ENCODE peak calls at places on chromosome 13, in four cellular contexts. S is K562, N is GM12878, H is H1. B is an unnamed sample.

GRCh38 chr13:107644136-107644535 is 571.2 kb downstream of the LIG4 start:
- DNase-seq in S (no peak), N (no peak), H (no peak), B (no peak)

GRCh38 chr13:33723772-33724435 is 94.0 kb upstream of the RFC3 start:
- DNase-seq in H (peak; percentile 63), N (peak; percentile 86), S (peak; percentile 20), B (peak; percentile 66)

GRCh38 chr13:110560606-110561334 is 752 bp downstream of the RAB20 start:
- DNase-seq in N (no peak), H (no peak), S (peak; percentile 35), B (peak; percentile 71)

GRCh38 chr13:110528911-110529310 is 32.6 kb downstream of the RAB20 start:
- DNase-seq in N (no peak), H (no peak), S (no peak), B (no peak)

GRCh38 chr13:44516771-44517170 is 59.4 kb downstream of the TSC22D1 start:
- DNase-seq in H (no peak), S (no peak), N (no peak), B (no peak)

GRCh38 chr13:111913790-111914189 is 153.2 kb upstream of the SOX1 start:
- DNase-seq in S (no peak), N (no peak), H (no peak), B (no peak)

GRCh38 chr13:104869501-104869900 is 1666.0 kb downstream of the EFNB2 start:
- DNase-seq in S (no peak), H (no peak), N (no peak), B (no peak)

GRCh38 chr13:22793598-22794134 is 387.1 kb upstream of the SGCG start:
- DNase-seq in S (no peak), N (no peak), H (no peak), B (no peak)

GRCh38 chr13:35496761-35497386 is 20.4 kb upstream of the MAB21L1 start:
- DNase-seq in H (no peak), S (no peak), N (no peak), B (no peak)

GRCh38 chr13:112849500-112849899 is 119.5 kb upstream of the MCF2L start:
- DNase-seq in H (no peak), S (no peak), N (no peak), B (peak; percentile 49)

GRCh38 chr13:33349314-33349995 is 63.9 kb upstream of the STARD13 start:
- DNase-seq in H (no peak), N (no peak), S (no peak), B (no peak)

GRCh38 chr13:113083402-113084061 is 22.1 kb upstream of the F7 start:
- DNase-seq in N (no peak), S (no peak), H (no peak), B (no peak)

GRCh38 chr13:97945792-97946419 is 7.6 kb upstream of the IPO5 start:
- DNase-seq in S (no peak), H (no peak), N (no peak), B (no peak)

GRCh38 chr13:31072041-31072440 is 89.7 kb downstream of the HSPH1 start:
- DNase-seq in S (no peak), H (no peak), N (no peak), B (no peak)

GRCh38 chr13:39266426-39266825 is 228.2 kb downstream of the NHLRC3 start:
- DNase-seq in H (no peak), S (no peak), N (no peak), B (no peak)

GRCh38 chr13:72397265-72397664 is 330.2 kb downstream of the MZT1 start:
- DNase-seq in H (no peak), N (no peak), S (no peak), B (no peak)

GRCh38 chr13:77980592-77980991 is 62.0 kb upstream of the EDNRB start:
- DNase-seq in H (no peak), N (no peak), S (no peak), B (no peak)

GRCh38 chr13:111005364-111005763 is 90.5 kb upstream of the ANKRD10 start:
- DNase-seq in N (no peak), S (no peak), H (no peak), B (no peak)

GRCh38 chr13:27080018-27080948 is 91.3 kb downstream of the USP12 start:
- DNase-seq in N (no peak), S (no peak), H (no peak), B (no peak)

GRCh38 chr13:30787747-30788535 is 52.6 kb downstream of the ALOX5AP start:
- DNase-seq in H (no peak), S (no peak), N (no peak), B (no peak)

GRCh38 chr13:27599845-27600553 is 20.3 kb downstream of the LNX2 start:
- DNase-seq in N (no peak), S (peak; percentile 20), H (no peak), B (peak; percentile 17)

GRCh38 chr13:109844396-109844795 is 58.0 kb upstream of the IRS2 start:
- DNase-seq in S (no peak), N (no peak), H (no peak), B (no peak)

GRCh38 chr13:113975416-113975815 is 1.5 kb upstream of the C13orf46 start:
- DNase-seq in S (no peak), H (no peak), N (no peak), B (no peak)

GRCh38 chr13:24076124-24076523 is 84.4 kb upstream of the SPATA13 start:
- DNase-seq in H (no peak), S (no peak), N (no peak), B (no peak)

GRCh38 chr13:113366031-113366588 is 2.2 kb upstream of the GRTP1 start:
- DNase-seq in S (peak; percentile 25), H (peak; percentile 50), N (no peak), B (no peak)

GRCh38 chr13:26584713-26585112 is 27.2 kb downstream of the WASF3 start:
- DNase-seq in H (no peak), S (no peak), N (no peak), B (no peak)

GRCh38 chr13:19685034-19685433 is 51.6 kb downstream of the MPHOSPH8 start:
- DNase-seq in N (no peak), S (no peak), H (no peak), B (no peak)

GRCh38 chr13:73602295-73602694 is 531.9 kb downstream of the KLF12 start:
- DNase-seq in H (no peak), N (no peak), S (peak; percentile 3), B (no peak)

GRCh38 chr13:75587679-75588078 is 38.1 kb downstream of the UCHL3 start:
- DNase-seq in S (no peak), H (no peak), N (no peak), B (no peak)

GRCh38 chr13:37753776-37754175 is 115.8 kb downstream of the TRPC4 start:
- DNase-seq in H (no peak), N (no peak), S (no peak), B (no peak)
- TF ChIP-seq YY1 in H (no peak), N (no peak), S (no peak), B (no peak)

DNA sequence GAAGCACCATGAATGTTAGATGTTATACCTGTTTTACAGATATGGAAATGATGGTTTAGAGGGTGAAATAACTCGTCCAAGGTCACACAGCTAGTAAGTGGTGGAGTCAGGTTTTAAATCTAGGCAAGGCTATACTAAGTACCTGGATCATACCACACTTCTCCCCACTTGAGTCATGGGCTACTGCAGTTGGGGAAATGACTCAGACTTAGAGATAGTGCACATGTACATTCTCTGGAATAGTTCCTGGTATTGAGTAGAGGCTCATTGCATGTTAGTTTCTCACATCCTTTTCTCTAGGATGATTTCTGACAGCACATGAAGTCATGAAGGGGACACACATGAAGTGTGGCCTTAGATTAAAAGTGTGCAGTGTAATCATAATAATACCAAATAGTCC is 76.2 kb upstream of the TNFSF11 start:
- DNase-seq in S (no peak), N (peak; percentile 88), H (no peak), B (no peak)
- TF ChIP-seq NRF1 in S (no peak), N (no peak), H (no peak), B (no peak)

GRCh38 chr13:48570225-48570828 is 37.4 kb upstream of the RCBTB2 start:
- DNase-seq in N (no peak), H (no peak), S (peak; percentile 14), B (no peak)
- TF ChIP-seq YY1 in N (no peak), H (no peak), S (no peak), B (no peak)

DNA sequence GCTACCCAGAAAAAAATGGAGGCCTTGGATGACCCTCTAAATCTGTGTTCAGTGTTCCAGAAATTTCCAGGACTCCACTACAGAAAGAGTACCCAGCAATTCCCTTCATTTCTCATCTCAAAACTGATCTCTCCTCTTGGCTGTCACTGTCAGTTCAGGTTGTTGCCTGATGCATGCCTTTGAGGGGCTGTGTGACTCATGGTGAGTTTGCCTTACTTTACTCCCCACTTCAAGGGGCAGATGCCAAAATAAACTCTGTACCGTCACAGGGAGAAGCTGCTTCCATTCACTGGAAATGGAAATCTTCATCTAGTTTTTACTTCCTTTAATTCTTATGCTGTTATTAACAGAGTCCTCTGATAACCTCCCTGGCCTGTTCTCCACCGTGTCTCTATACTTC is 1075.0 kb downstream of the DIAPH3 start:
- DNase-seq in N (no peak), S (no peak), H (no peak), B (no peak)
- TF ChIP-seq NRF1 in N (no peak), S (no peak), H (no peak), B (no peak)

GRCh38 chr13:51746802-51747201 is 57.2 kb downstream of the DHRS12 start:
- DNase-seq in S (no peak), N (no peak), H (no peak), B (no peak)
- TF ChIP-seq YY1 in S (no peak), N (no peak), H (no peak), B (no peak)

GRCh38 chr13:65063753-65064152 is 2166.4 kb downstream of the PCDH9 start:
- DNase-seq in S (no peak), N (no peak), H (no peak), B (no peak)
- TF ChIP-seq NRF1 in S (no peak), N (no peak), H (no peak), B (no peak)